ENCODE peak calls at places on chromosomes 5 and 9, in six cellular contexts. A is HCT116, M is K562, L is heart left ventricle, H is IMR-90, K is psoas muscle. U is an unnamed sample.
A peak's percentile ranks its signal among the peaks of the same experiment; 100 is the strongest.

GRCh38 chr5:76986828-76987526 is 34.1 kb downstream of the CRHBP start:
- DNase-seq in A (no peak), M (peak; percentile 15), L (no peak), H (no peak), K (no peak), U (no peak)

GRCh38 chr5:90289837-90290236 is 119.7 kb downstream of the CETN3 start:
- DNase-seq in A (no peak), M (no peak), L (no peak), H (no peak), K (no peak), U (no peak)

GRCh38 chr5:159262472-159262858 is 625 bp upstream of the UBLCP1 start:
- DNase-seq in A (peak; percentile 18), M (no peak), L (no peak), H (peak; percentile 45), K (no peak), U (no peak)

GRCh38 chr5:17255471-17256016 is 38.1 kb downstream of the BASP1 start:
- DNase-seq in A (no peak), M (no peak), L (no peak), H (no peak), K (no peak), U (no peak)

GRCh38 chr9:114317665-114318357 is 5.1 kb upstream of the ORM1 start:
- DNase-seq in A (no peak), M (no peak), L (no peak), H (peak; percentile 85), K (no peak), U (no peak)

GRCh38 chr5:160616712-160617497 is 195.2 kb downstream of the PTTG1 start:
- DNase-seq in A (no peak), M (no peak), L (no peak), H (no peak), K (no peak), U (no peak)

GRCh38 chr5:130237721-130238120 is 333.5 kb downstream of the CHSY3 start:
- DNase-seq in A (no peak), M (no peak), L (no peak), H (no peak), K (no peak), U (no peak)

GRCh38 chr5:154860123-154860522 is 1.7 kb downstream of the CNOT8 start:
- DNase-seq in A (no peak), M (no peak), L (no peak), H (peak; percentile 77), K (peak; percentile 56), U (no peak)

GRCh38 chr9:126148523-126148870 is 178.1 kb upstream of the MVB12B start:
- DNase-seq in A (no peak), M (no peak), L (no peak), H (no peak), K (no peak), U (no peak)

GRCh38 chr9:133786371-133786753 is 48.2 kb upstream of the SARDH start:
- DNase-seq in A (no peak), M (no peak), L (no peak), H (no peak), K (no peak), U (no peak)

GRCh38 chr9:100561256-100561655 is 16.6 kb upstream of the CAVIN4 start:
- DNase-seq in A (no peak), M (no peak), L (no peak), H (peak; percentile 55), K (no peak), U (no peak)

GRCh38 chr9:129888085-129888808 is 53.0 kb downstream of the USP20 start:
- DNase-seq in A (no peak), M (peak; percentile 65), L (peak; percentile 70), H (no peak), K (no peak), U (peak; percentile 93)

GRCh38 chr5:135126688-135127603 is 92.9 kb upstream of the PITX1 start:
- DNase-seq in A (no peak), M (no peak), L (no peak), H (no peak), K (no peak), U (no peak)

GRCh38 chr9:96186601-96187011 is 115.4 kb downstream of the HSD17B3 start:
- DNase-seq in A (no peak), M (no peak), L (no peak), H (no peak), K (no peak), U (no peak)

DNA sequence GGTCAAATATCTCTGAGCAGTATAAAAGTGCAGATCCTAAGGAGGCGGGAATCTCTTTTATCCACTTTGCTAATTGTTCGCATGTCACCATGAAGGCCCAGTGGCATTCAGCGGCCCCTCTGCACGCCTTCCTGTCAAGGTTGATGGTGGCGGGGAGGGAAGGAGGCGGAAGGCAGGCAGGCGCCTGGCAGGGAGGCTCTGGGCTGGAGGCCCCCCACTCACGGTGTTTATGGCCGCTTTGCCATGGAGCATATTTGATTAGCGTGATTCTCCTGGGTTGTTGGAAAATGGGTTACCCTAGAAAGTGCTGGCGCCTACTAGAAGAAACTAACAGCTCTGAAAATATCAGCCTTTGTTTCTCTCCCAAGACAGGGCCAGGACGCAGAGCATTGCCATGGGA is 209.6 kb downstream of the FSTL4 start:
- DNase-seq in A (no peak), M (no peak), L (no peak), H (no peak), K (no peak), U (no peak)
- H3K4me3 ChIP-seq in A (no peak overlapping the region), M (no peak overlapping the region), L (no peak overlapping the region), H (no peak overlapping the region), K (no peak overlapping the region), U (no peak overlapping the region)

GRCh38 chr9:87701491-87701890 is 24.4 kb upstream of the CTSL start:
- DNase-seq in A (no peak), M (no peak), L (no peak), H (no peak), K (no peak), U (no peak)
- H3K36me3 ChIP-seq in A (no peaks in the 10 kb centered on the region), M (peaks cover 47% of the 10 kb centered on the region), L (no peaks in the 10 kb centered on the region), H (no peaks in the 10 kb centered on the region), K (no peaks in the 10 kb centered on the region), U (no peaks in the 10 kb centered on the region)

DNA sequence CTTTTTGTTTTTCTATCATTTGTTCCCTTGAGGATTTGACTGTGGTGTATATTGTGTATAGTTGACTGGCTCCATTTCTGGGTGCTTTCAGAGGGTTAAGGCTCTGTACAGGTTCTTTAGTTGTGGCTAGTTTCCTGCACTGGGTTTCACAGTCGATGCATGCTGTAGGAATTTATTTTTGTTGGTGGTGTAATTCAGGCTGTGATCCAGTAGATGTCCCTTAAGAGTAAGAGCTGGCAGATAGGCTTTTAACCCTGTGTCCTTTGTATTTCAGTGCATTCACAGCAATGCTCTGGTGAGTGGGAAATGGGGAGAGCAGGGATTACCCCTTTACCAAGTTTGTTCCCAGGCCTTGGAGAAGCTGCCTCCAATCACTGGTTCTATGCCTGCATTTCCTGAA is 112.9 kb downstream of the SPATA31D1 start:
- DNase-seq in A (peak; percentile 6), M (no peak), L (no peak), H (no peak), K (no peak), U (no peak)
- TF ChIP-seq CTCF in A (peak; percentile 42), M (no peak), L (no peak), H (no peak), K (no peak), U (no peak)

GRCh38 chr9:27108981-27109541 is at the start of gene TEK:
- DNase-seq in A (no peak), M (no peak), L (no peak), H (peak; percentile 44), K (no peak), U (no peak)
- H3K4me3 ChIP-seq in A (no peak within 1 kb of the TSS), M (no peak within 1 kb of the TSS), L (peak within 1 kb of the TSS; percentile 17), H (peak within 1 kb of the TSS; percentile 55), K (peak within 1 kb of the TSS; percentile 57), U (no peak within 1 kb of the TSS)

DNA sequence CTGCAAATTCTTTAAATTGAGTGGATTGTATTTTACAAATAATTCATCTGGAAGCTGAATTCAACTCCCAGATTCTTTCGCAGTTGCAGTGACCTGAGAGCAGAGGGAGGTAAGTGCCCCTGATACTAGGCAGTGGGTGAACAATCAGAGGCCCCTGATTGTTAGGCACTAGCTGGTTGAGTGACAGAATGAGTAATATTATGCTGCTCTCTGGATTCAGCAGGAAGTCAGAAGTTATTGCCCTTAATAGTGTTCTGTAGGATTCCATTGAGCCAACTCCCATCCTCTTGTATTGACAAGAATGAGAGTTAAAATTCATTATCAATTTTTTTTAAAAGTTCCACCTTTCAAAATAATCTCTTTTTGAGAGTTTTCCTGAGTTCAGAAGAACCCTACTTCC is 301.3 kb downstream of the DTWD2 start:
- DNase-seq in A (no peak), M (no peak), L (no peak), H (no peak), K (no peak), U (no peak)
- H3K36me3 ChIP-seq in A (no peaks in the 10 kb centered on the region), M (no peaks in the 10 kb centered on the region), L (no peaks in the 10 kb centered on the region), H (no peaks in the 10 kb centered on the region), K (no peaks in the 10 kb centered on the region), U (no peaks in the 10 kb centered on the region)

DNA sequence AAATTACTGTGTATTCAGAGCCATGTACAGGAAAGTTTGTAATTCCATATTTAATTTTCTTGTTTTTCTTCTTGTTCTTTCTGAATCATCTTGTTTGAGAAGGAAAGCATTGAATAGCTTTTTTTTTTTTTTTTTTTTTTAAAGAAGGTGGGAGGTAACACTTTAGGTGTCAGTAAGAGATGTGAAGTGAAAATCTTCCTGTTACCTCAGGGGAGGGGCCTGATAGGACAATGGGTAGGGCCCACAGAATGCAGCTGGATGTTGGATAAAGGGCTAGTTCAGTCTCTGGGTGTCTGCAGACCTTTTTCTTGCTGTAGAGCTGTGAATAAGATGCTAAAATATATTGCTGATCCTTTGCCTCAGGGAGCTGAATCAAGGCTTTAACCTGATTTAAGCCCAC is 317.4 kb downstream of the MAN2A1 start:
- DNase-seq in A (no peak), M (no peak), L (no peak), H (no peak), K (no peak), U (no peak)
- TF ChIP-seq CTCF in A (no peak), M (no peak), L (no peak), H (no peak), K (no peak), U (no peak)